ENCODE peak calls at places on chromosomes 16 and 17, in nine cellular contexts. One of them, this sample, is unnamed.

GRCh38 chr17:28173801-28174200 is 131.3 kb downstream of the NLK start:
- DNase-seq in GM23338: peak; percentile 30
- DNase-seq in right cardiac atrium: no peak
- DNase-seq in upper lobe of left lung: no peak
- DNase-seq in fibroblast of lung: no peak
- DNase-seq in A549: no peak
- DNase-seq in breast epithelium: no peak
- DNase-seq in heart left ventricle: no peak
- DNase-seq in prostate gland: no peak
- DNase-seq in this sample: no peak

GRCh38 chr16:15961060-15961511 is 11.7 kb downstream of the ABCC1 start:
- DNase-seq in A549: no peak
- DNase-seq in right cardiac atrium: no peak
- DNase-seq in prostate gland: no peak
- DNase-seq in heart left ventricle: no peak
- DNase-seq in upper lobe of left lung: no peak
- DNase-seq in breast epithelium: no peak
- DNase-seq in GM23338: no peak
- DNase-seq in fibroblast of lung: peak; percentile 47
- DNase-seq in this sample: no peak

GRCh38 chr16:81522141-81522701 is 77.6 kb downstream of the CMIP start:
- DNase-seq in upper lobe of left lung: no peak
- DNase-seq in A549: no peak
- DNase-seq in breast epithelium: peak; percentile 22
- DNase-seq in prostate gland: no peak
- DNase-seq in heart left ventricle: no peak
- DNase-seq in right cardiac atrium: no peak
- DNase-seq in fibroblast of lung: no peak
- DNase-seq in GM23338: peak; percentile 72
- DNase-seq in this sample: peak; percentile 28

GRCh38 chr17:29617481-29618271 is 5.0 kb downstream of the CORO6 start:
- DNase-seq in upper lobe of left lung: peak; percentile 92
- DNase-seq in fibroblast of lung: peak; percentile 59
- DNase-seq in right cardiac atrium: peak; percentile 72
- DNase-seq in GM23338: peak; percentile 86
- DNase-seq in breast epithelium: no peak
- DNase-seq in A549: peak; percentile 85
- DNase-seq in prostate gland: peak; percentile 64
- DNase-seq in heart left ventricle: peak; percentile 73
- DNase-seq in this sample: peak; percentile 92

GRCh38 chr17:27239584-27239983 is 54.3 kb upstream of the WSB1 start:
- DNase-seq in breast epithelium: no peak
- DNase-seq in heart left ventricle: no peak
- DNase-seq in upper lobe of left lung: no peak
- DNase-seq in A549: no peak
- DNase-seq in prostate gland: no peak
- DNase-seq in right cardiac atrium: no peak
- DNase-seq in GM23338: no peak
- DNase-seq in fibroblast of lung: no peak
- DNase-seq in this sample: no peak

GRCh38 chr17:47013341-47013740 is 34.3 kb upstream of the RPRML start:
- DNase-seq in fibroblast of lung: no peak
- DNase-seq in GM23338: no peak
- DNase-seq in upper lobe of left lung: no peak
- DNase-seq in heart left ventricle: no peak
- DNase-seq in A549: no peak
- DNase-seq in right cardiac atrium: no peak
- DNase-seq in breast epithelium: no peak
- DNase-seq in prostate gland: no peak
- DNase-seq in this sample: no peak

GRCh38 chr16:63005356-63005755 is 969.1 kb upstream of the CDH8 start:
- DNase-seq in GM23338: no peak
- DNase-seq in right cardiac atrium: no peak
- DNase-seq in fibroblast of lung: no peak
- DNase-seq in upper lobe of left lung: no peak
- DNase-seq in A549: no peak
- DNase-seq in heart left ventricle: no peak
- DNase-seq in breast epithelium: no peak
- DNase-seq in prostate gland: no peak
- DNase-seq in this sample: no peak

GRCh38 chr16:85845276-85845675 is 45.8 kb downstream of the COX4I1 start:
- DNase-seq in prostate gland: no peak
- DNase-seq in right cardiac atrium: no peak
- DNase-seq in breast epithelium: no peak
- DNase-seq in A549: no peak
- DNase-seq in GM23338: no peak
- DNase-seq in heart left ventricle: no peak
- DNase-seq in upper lobe of left lung: no peak
- DNase-seq in fibroblast of lung: no peak
- DNase-seq in this sample: no peak

GRCh38 chr17:33642002-33642401 is 348.9 kb upstream of the ASIC2 start:
- DNase-seq in A549: no peak
- DNase-seq in upper lobe of left lung: no peak
- DNase-seq in right cardiac atrium: no peak
- DNase-seq in fibroblast of lung: no peak
- DNase-seq in GM23338: peak; percentile 47
- DNase-seq in heart left ventricle: no peak
- DNase-seq in breast epithelium: no peak
- DNase-seq in prostate gland: no peak
- DNase-seq in this sample: no peak

GRCh38 chr17:15883617-15884111 is 61.3 kb upstream of the ADORA2B start:
- DNase-seq in heart left ventricle: no peak
- DNase-seq in fibroblast of lung: peak; percentile 91
- DNase-seq in breast epithelium: no peak
- DNase-seq in right cardiac atrium: no peak
- DNase-seq in A549: no peak
- DNase-seq in upper lobe of left lung: no peak
- DNase-seq in prostate gland: no peak
- DNase-seq in GM23338: no peak
- DNase-seq in this sample: no peak

GRCh38 chr17:31310260-31310659 is 3.6 kb downstream of the EVI2B start:
- DNase-seq in right cardiac atrium: no peak
- DNase-seq in fibroblast of lung: no peak
- DNase-seq in prostate gland: no peak
- DNase-seq in GM23338: no peak
- DNase-seq in heart left ventricle: no peak
- DNase-seq in breast epithelium: no peak
- DNase-seq in upper lobe of left lung: no peak
- DNase-seq in A549: no peak
- DNase-seq in this sample: no peak

GRCh38 chr17:31308935-31309334 is 4.9 kb downstream of the EVI2B start:
- DNase-seq in right cardiac atrium: no peak
- DNase-seq in heart left ventricle: no peak
- DNase-seq in fibroblast of lung: no peak
- DNase-seq in upper lobe of left lung: no peak
- DNase-seq in A549: no peak
- DNase-seq in breast epithelium: no peak
- DNase-seq in GM23338: no peak
- DNase-seq in prostate gland: no peak
- DNase-seq in this sample: no peak

GRCh38 chr17:31307640-31308039 is 6.2 kb downstream of the EVI2B start:
- DNase-seq in GM23338: no peak
- DNase-seq in heart left ventricle: no peak
- DNase-seq in A549: no peak
- DNase-seq in prostate gland: no peak
- DNase-seq in right cardiac atrium: no peak
- DNase-seq in fibroblast of lung: no peak
- DNase-seq in breast epithelium: no peak
- DNase-seq in upper lobe of left lung: no peak
- DNase-seq in this sample: no peak

GRCh38 chr17:31309525-31309924 is 4.3 kb downstream of the EVI2B start:
- DNase-seq in A549: no peak
- DNase-seq in breast epithelium: no peak
- DNase-seq in prostate gland: no peak
- DNase-seq in right cardiac atrium: no peak
- DNase-seq in GM23338: no peak
- DNase-seq in fibroblast of lung: no peak
- DNase-seq in heart left ventricle: no peak
- DNase-seq in upper lobe of left lung: no peak
- DNase-seq in this sample: no peak

DNA sequence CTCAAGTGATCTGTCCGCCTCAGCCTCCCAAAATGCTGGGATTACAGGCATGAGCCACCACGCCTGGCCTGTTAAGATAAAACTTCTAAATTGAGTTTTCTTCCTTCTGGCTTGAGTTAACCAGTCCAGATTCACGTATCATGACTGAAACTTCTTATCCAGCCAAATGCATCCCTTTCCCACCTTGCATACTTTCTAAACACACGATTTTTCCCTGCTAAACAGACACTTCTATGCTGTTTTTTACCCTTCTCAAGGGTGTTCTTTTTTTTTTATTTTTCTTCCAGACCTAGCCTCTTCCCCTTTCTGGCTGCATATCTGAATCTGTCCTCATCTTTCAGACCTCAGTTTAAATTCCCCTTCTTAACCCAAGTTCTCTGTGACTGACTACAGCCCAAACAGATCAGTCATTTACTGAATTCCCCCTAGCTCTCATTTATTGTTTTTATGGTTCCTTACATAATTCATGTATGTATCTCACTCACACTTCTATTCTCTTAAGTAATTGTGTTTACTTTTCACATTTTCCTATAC is 5.4 kb downstream of the EVI2B start:
- DNase-seq in fibroblast of lung: no peak
- DNase-seq in breast epithelium: no peak
- DNase-seq in heart left ventricle: no peak
- DNase-seq in right cardiac atrium: no peak
- DNase-seq in GM23338: no peak
- DNase-seq in prostate gland: no peak
- DNase-seq in A549: no peak
- DNase-seq in upper lobe of left lung: no peak
- DNase-seq in this sample: no peak
- H3K27ac ChIP-seq in fibroblast of lung: no peak overlapping the region
- H3K27ac ChIP-seq in breast epithelium: no peak overlapping the region
- H3K27ac ChIP-seq in heart left ventricle: no peak overlapping the region
- H3K27ac ChIP-seq in right cardiac atrium: no peak overlapping the region
- H3K27ac ChIP-seq in GM23338: no peak overlapping the region
- H3K27ac ChIP-seq in prostate gland: no peak overlapping the region
- H3K27ac ChIP-seq in A549: no peak overlapping the region
- H3K27ac ChIP-seq in upper lobe of left lung: peak overlapping the region; percentile 83
- H3K27ac ChIP-seq in this sample: peak overlapping the region; percentile 80

GRCh38 chr16:22383827-22384226 is 9.4 kb upstream of the CDR2 start:
- DNase-seq in GM23338: no peak
- DNase-seq in right cardiac atrium: no peak
- DNase-seq in fibroblast of lung: no peak
- DNase-seq in heart left ventricle: no peak
- DNase-seq in prostate gland: no peak
- DNase-seq in breast epithelium: no peak
- DNase-seq in A549: no peak
- DNase-seq in upper lobe of left lung: no peak
- DNase-seq in this sample: no peak

GRCh38 chr16:22386976-22387375 is 12.6 kb upstream of the CDR2 start:
- DNase-seq in breast epithelium: no peak
- DNase-seq in right cardiac atrium: no peak
- DNase-seq in prostate gland: peak; percentile 26
- DNase-seq in GM23338: no peak
- DNase-seq in upper lobe of left lung: no peak
- DNase-seq in heart left ventricle: no peak
- DNase-seq in fibroblast of lung: peak; percentile 98
- DNase-seq in A549: no peak
- DNase-seq in this sample: no peak

DNA sequence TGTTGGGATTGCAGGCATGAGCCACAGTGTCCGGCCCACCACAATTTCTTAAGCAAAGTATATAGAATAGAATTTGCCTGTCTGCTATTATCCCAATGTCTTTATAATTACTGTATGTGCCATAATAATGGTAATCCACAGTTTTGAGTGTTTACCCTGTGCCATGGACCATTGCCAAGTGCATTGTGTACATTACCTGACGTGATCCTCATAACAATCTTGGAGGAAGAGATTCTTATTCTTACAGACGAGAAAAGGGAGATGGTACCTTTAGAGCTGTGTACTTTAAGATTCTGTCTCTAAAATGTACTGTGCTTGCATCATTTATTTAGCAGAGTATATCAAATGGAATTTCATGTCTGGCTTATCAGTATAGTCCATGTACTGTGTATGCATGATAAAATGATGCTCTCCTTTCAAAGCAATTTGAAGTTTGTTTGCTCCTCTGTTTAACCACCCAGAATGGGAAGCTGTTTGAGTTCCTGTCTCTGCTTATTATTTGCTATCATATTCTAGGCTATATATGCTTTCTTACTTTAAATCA is 13.8 kb upstream of the CDR2 start:
- DNase-seq in upper lobe of left lung: no peak
- DNase-seq in GM23338: no peak
- DNase-seq in breast epithelium: no peak
- DNase-seq in prostate gland: no peak
- DNase-seq in A549: no peak
- DNase-seq in fibroblast of lung: peak; percentile 10
- DNase-seq in right cardiac atrium: no peak
- DNase-seq in heart left ventricle: no peak
- DNase-seq in this sample: no peak
- H3K27ac ChIP-seq in upper lobe of left lung: no peak overlapping the region
- H3K27ac ChIP-seq in GM23338: no peak overlapping the region
- H3K27ac ChIP-seq in breast epithelium: no peak overlapping the region
- H3K27ac ChIP-seq in prostate gland: no peak overlapping the region
- H3K27ac ChIP-seq in A549: no peak overlapping the region
- H3K27ac ChIP-seq in fibroblast of lung: no peak overlapping the region
- H3K27ac ChIP-seq in right cardiac atrium: no peak overlapping the region
- H3K27ac ChIP-seq in heart left ventricle: no peak overlapping the region
- H3K27ac ChIP-seq in this sample: no peak overlapping the region

DNA sequence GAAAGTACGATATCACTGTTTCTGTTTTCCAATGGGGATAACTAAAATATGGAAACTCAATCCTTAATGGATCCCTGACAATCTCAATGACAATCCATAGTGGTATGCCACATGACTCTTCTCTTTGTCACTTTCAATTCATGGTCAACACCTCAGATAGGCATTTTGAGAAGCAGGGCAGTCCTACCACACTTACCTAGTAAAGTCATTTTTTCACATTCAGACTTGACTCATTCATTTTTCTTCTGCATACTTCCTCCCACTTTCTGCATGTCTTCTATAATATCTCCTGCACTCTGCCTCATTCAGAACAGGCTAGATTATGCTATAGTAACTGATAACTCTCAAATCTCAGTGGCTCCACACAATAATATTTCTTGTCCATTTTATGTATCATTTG is 117.5 kb downstream of the FTO start:
- DNase-seq in heart left ventricle: no peak
- DNase-seq in fibroblast of lung: no peak
- DNase-seq in A549: no peak
- DNase-seq in breast epithelium: no peak
- DNase-seq in upper lobe of left lung: no peak
- DNase-seq in right cardiac atrium: no peak
- DNase-seq in prostate gland: no peak
- DNase-seq in GM23338: no peak
- DNase-seq in this sample: no peak
- H3K27ac ChIP-seq in heart left ventricle: no peak overlapping the region
- H3K27ac ChIP-seq in fibroblast of lung: peak overlapping the region; percentile 8
- H3K27ac ChIP-seq in A549: peak overlapping the region; percentile 77
- H3K27ac ChIP-seq in breast epithelium: peak overlapping the region; percentile 70
- H3K27ac ChIP-seq in upper lobe of left lung: no peak overlapping the region
- H3K27ac ChIP-seq in right cardiac atrium: no peak overlapping the region
- H3K27ac ChIP-seq in prostate gland: no peak overlapping the region
- H3K27ac ChIP-seq in GM23338: no peak overlapping the region
- H3K27ac ChIP-seq in this sample: no peak overlapping the region

DNA sequence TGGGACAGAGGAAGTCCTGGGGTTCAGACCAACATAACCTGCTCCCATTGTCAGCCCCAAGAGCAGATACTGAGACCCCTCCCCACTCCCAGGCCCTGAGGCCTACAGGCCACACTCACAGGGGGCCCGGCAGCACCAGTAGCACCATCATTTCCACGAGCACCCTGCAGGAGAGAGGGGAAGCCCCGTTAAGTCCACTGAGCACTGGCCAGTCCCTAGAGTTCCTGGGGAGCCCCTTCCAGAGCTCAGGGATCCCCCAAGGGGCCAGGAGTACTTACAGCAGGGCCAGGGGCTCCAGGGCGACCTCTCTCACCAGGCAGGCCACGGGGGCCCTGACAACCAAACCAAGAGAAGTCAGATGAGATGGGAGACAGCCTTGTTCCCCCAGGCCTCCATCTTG is 5.4 kb downstream of the COL1A1 start:
- DNase-seq in upper lobe of left lung: no peak
- DNase-seq in fibroblast of lung: no peak
- DNase-seq in A549: no peak
- DNase-seq in breast epithelium: no peak
- DNase-seq in GM23338: no peak
- DNase-seq in prostate gland: no peak
- DNase-seq in right cardiac atrium: no peak
- DNase-seq in heart left ventricle: no peak
- DNase-seq in this sample: no peak
- H3K27ac ChIP-seq in upper lobe of left lung: peak overlapping the region; percentile 26
- H3K27ac ChIP-seq in fibroblast of lung: peak overlapping the region; percentile 58
- H3K27ac ChIP-seq in A549: peak overlapping the region; percentile 44
- H3K27ac ChIP-seq in breast epithelium: peak overlapping the region; percentile 83
- H3K27ac ChIP-seq in GM23338: no peak overlapping the region
- H3K27ac ChIP-seq in prostate gland: peak overlapping the region; percentile 80
- H3K27ac ChIP-seq in right cardiac atrium: no peak overlapping the region
- H3K27ac ChIP-seq in heart left ventricle: no peak overlapping the region
- H3K27ac ChIP-seq in this sample: no peak overlapping the region